ENCODE peak calls at places on chromosomes 7 and 10, in four cellular contexts. P, V, F and H are unnamed samples.

GRCh38 chr7:105249216-105249615 is 139.5 kb downstream of the SRPK2 start:
- DNase-seq in F (no peak), P (no peak), V (no peak), H (peak)

GRCh38 chr7:155430606-155431005 is 27.3 kb upstream of the EN2 start:
- DNase-seq in P (no peak), V (no peak), F (no peak), H (no peak)

GRCh38 chr7:54802841-54803240 is 43.8 kb upstream of the SEC61G start:
- DNase-seq in V (peak), P (no peak), F (peak), H (peak)

GRCh38 chr10:43255644-43256431 is 11.0 kb downstream of the RASGEF1A start:
- DNase-seq in F (peak), P (no peak), V (peak), H (peak)

GRCh38 chr7:25382175-25382574 is 153.9 kb upstream of the NPVF start:
- DNase-seq in P (no peak), V (no peak), F (no peak), H (no peak)

GRCh38 chr10:95391570-95392249 is 100.9 kb upstream of the PDLIM1 start:
- DNase-seq in F (peak), P (no peak), V (peak), H (peak)

GRCh38 chr10:112959207-112959838 is 9.3 kb downstream of the TCF7L2 start:
- DNase-seq in F (peak), P (no peak), V (peak), H (peak)

GRCh38 chr10:69828115-69828870 is 26.6 kb downstream of the COL13A1 start:
- DNase-seq in F (no peak), V (no peak), P (no peak), H (no peak)

GRCh38 chr7:102849079-102849478 is 63.7 kb upstream of the LRRC17 start:
- DNase-seq in V (no peak), F (peak), P (no peak), H (no peak)

GRCh38 chr10:112271982-112272381 is 11.2 kb upstream of the TECTB start:
- DNase-seq in F (peak), P (no peak), V (peak), H (peak)